ENCODE peak calls at places on chromosomes 7 and 10, in four cellular contexts. H is left lobe of liver; P is CD8-positive, alpha-beta T cell; G is activated CD4-positive, alpha-beta T cell treated with anti-CD3 and anti-CD28 coated beads, Interleukin-2, amount 50 U/mL, for 1 hour. J is an unnamed sample.

GRCh38 chr7:10483671-10484070 is 490.0 kb upstream of the PHF14 start:
- DNase-seq in H (no peak), P (no peak), G (no peak), J (no peak)

GRCh38 chr10:70445718-70446485 is 4.4 kb upstream of the NODAL start:
- DNase-seq in H (no peak), P (no peak), G (no peak), J (no peak)

GRCh38 chr7:6256709-6257535 is 15.5 kb downstream of the CYTH3 start:
- DNase-seq in H (peak; percentile 54), P (peak; percentile 25), G (no peak), J (no peak)

GRCh38 chr7:145169908-145170307 is 334.1 kb upstream of the TPK1 start:
- DNase-seq in H (no peak), P (no peak), G (no peak), J (no peak)

GRCh38 chr10:121655254-121656142 is 57.3 kb upstream of the FGFR2 start:
- DNase-seq in H (peak; percentile 14), P (no peak), G (no peak), J (no peak)

GRCh38 chr7:13144622-13145021 is 457.2 kb downstream of the ARL4A start:
- DNase-seq in H (no peak), P (no peak), G (no peak), J (no peak)

GRCh38 chr7:73597978-73598782 is 19.8 kb upstream of the TBL2 start:
- DNase-seq in H (no peak), P (no peak), G (no peak), J (no peak)

GRCh38 chr10:124225468-124226270 is 132.3 kb upstream of the CHST15 start:
- DNase-seq in H (no peak), P (peak; percentile 47), G (no peak), J (no peak)

GRCh38 chr10:101257121-101257890 is 28.0 kb upstream of the LBX1 start:
- DNase-seq in H (no peak), P (no peak), G (no peak), J (no peak)

GRCh38 chr7:34849163-34849960 is 187.9 kb downstream of the DPY19L1 start:
- DNase-seq in H (no peak), P (no peak), G (no peak), J (peak; percentile 64)

GRCh38 chr7:38178695-38179344 is 775 bp downstream of the STARD3NL start:
- DNase-seq in H (no peak), P (peak; percentile 56), G (no peak), J (peak; percentile 45)

GRCh38 chr7:32761451-32762320 is 129.9 kb downstream of the KBTBD2 start:
- DNase-seq in H (no peak), P (no peak), G (no peak), J (no peak)

GRCh38 chr7:108486291-108486966 is 30.2 kb upstream of the NRCAM start:
- DNase-seq in H (no peak), P (no peak), G (no peak), J (no peak)

GRCh38 chr7:24981544-24981951 is 1.6 kb upstream of the OSBPL3 start:
- DNase-seq in H (peak; percentile 48), P (peak; percentile 48), G (peak; percentile 57), J (no peak)

GRCh38 chr10:69405221-69405620 is 11.5 kb downstream of the TACR2 start:
- DNase-seq in H (no peak), P (no peak), G (no peak), J (no peak)

GRCh38 chr7:136925556-136925955 is 57.1 kb downstream of the CHRM2 start:
- DNase-seq in H (no peak), P (no peak), G (no peak), J (no peak)

GRCh38 chr7:921071-921461 is 33.4 kb downstream of the ADAP1 start:
- DNase-seq in H (no peak), P (peak; percentile 8), G (no peak), J (no peak)

GRCh38 chr10:19815478-19816419 is 483 bp upstream of the PLXDC2 start:
- DNase-seq in H (peak; percentile 59), P (no peak), G (no peak), J (no peak)

GRCh38 chr7:7738622-7739021 is 20.2 kb upstream of the RPA3 start:
- DNase-seq in H (no peak), P (no peak), G (no peak), J (no peak)

GRCh38 chr7:139595806-139596205 is 72.3 kb downstream of the CLEC2L start:
- DNase-seq in H (no peak), P (no peak), G (no peak), J (no peak)

GRCh38 chr7:140659727-140660396 is 12.9 kb upstream of the ADCK2 start:
- DNase-seq in H (no peak), P (no peak), G (no peak), J (no peak)

GRCh38 chr10:104085801-104086400 is at the start of gene COL17A1:
- DNase-seq in H (no peak), P (no peak), G (no peak), J (no peak)

GRCh38 chr7:127336458-127336857 is 56.0 kb downstream of the ZNF800 start:
- DNase-seq in H (no peak), P (no peak), G (no peak), J (no peak)

GRCh38 chr7:155490697-155491628 is 33.0 kb downstream of the EN2 start:
- DNase-seq in H (no peak), P (no peak), G (no peak), J (peak; percentile 78)

GRCh38 chr10:128859738-128860386 is 607.2 kb upstream of the MGMT start:
- DNase-seq in H (no peak), P (no peak), G (no peak), J (peak; percentile 18)

GRCh38 chr7:155225516-155225915 is 72.2 kb upstream of the INSIG1 start:
- DNase-seq in H (no peak), P (no peak), G (no peak), J (no peak)

GRCh38 chr10:95613330-95613729 is 43.2 kb downstream of the ALDH18A1 start:
- DNase-seq in H (no peak), P (no peak), G (no peak), J (no peak)

GRCh38 chr10:132670546-132670945 is 115.4 kb downstream of the NKX6-2 start:
- DNase-seq in H (peak; percentile 26), P (no peak), G (no peak), J (no peak)

J was measured in cerebellar cortex.